ENCODE peak calls at places on chromosomes 2 and 18, in eight cellular contexts. L is stimulated activated CD4-positive, alpha-beta T cell treated with anti-CD3 and anti-CD28 coated beads, Interleukin-12 subunit alpha, Interleukin-12 subunit beta, amount 100 ng/mL, for 24 hours; U is KBM-7; J is caudate nucleus; G is AG20443; S is mammary epithelial cell; R is foreskin melanocyte; A is left lung. E is an unnamed sample.

GRCh38 chr2:235162070-235162469 is 210.3 kb downstream of the SH3BP4 start:
- DNase-seq in G (no peak), L (no peak), J (no peak), A (no peak), U (no peak), R (no peak), S (no peak), E (no peak)

GRCh38 chr2:192247456-192247855 is 52.7 kb upstream of the TMEFF2 start:
- DNase-seq in G (no peak), A (no peak), L (no peak), J (no peak), S (no peak), R (no peak), U (no peak), E (no peak)

GRCh38 chr2:26566081-26566375 is 75.1 kb downstream of the CIB4 start:
- DNase-seq in R (no peak), S (no peak), G (no peak), J (no peak), A (peak), U (no peak), L (no peak), E (no peak)

GRCh38 chr2:19676770-19677169 is 225.0 kb downstream of the TTC32 start:
- DNase-seq in S (no peak), J (no peak), R (no peak), A (no peak), G (no peak), U (peak), L (no peak), E (no peak)

GRCh38 chr2:68837861-68838341 is 33.3 kb downstream of the BMP10 start:
- DNase-seq in L (no peak), G (no peak), R (no peak), A (no peak), U (no peak), S (peak), J (no peak), E (no peak)

GRCh38 chr18:32096936-32097335 is 5.3 kb downstream of the RNF138 start:
- DNase-seq in L (no peak), U (no peak), S (no peak), A (no peak), J (no peak), R (no peak), G (no peak), E (no peak)

GRCh38 chr2:201971516-201972228 is 62.0 kb upstream of the FZD7 start:
- DNase-seq in U (no peak), L (no peak), S (no peak), A (no peak), J (no peak), R (no peak), G (peak), E (no peak)

GRCh38 chr2:31337197-31337596 is 77.3 kb downstream of the XDH start:
- DNase-seq in J (no peak), S (no peak), L (no peak), R (no peak), G (no peak), A (no peak), U (no peak), E (no peak)

GRCh38 chr18:10562773-10563160 is 36.9 kb downstream of the NAPG start:
- DNase-seq in G (no peak), U (no peak), R (no peak), J (no peak), S (no peak), L (no peak), A (no peak), E (no peak)

GRCh38 chr2:221285156-221285555 is 286.9 kb downstream of the EPHA4 start:
- DNase-seq in G (no peak), U (no peak), A (no peak), J (no peak), S (no peak), L (no peak), R (peak), E (no peak)

GRCh38 chr2:129904532-129905446 is 74.7 kb upstream of the RAB6C start:
- DNase-seq in G (no peak), U (no peak), R (no peak), L (no peak), A (no peak), S (no peak), J (peak), E (no peak)

GRCh38 chr18:36335476-36336279 is 38.2 kb downstream of the FHOD3 start:
- DNase-seq in G (peak), S (no peak), L (no peak), U (no peak), J (no peak), A (no peak), R (no peak), E (no peak)

GRCh38 chr18:2926528-2926927 is 79.7 kb downstream of the EMILIN2 start:
- DNase-seq in G (no peak), A (no peak), S (no peak), U (no peak), R (no peak), L (no peak), J (no peak), E (no peak)

GRCh38 chr2:18047896-18048657 is 169.6 kb downstream of the KCNS3 start:
- DNase-seq in U (no peak), S (peak), A (no peak), J (no peak), L (no peak), G (peak), R (peak), E (peak)

GRCh38 chr2:177465400-177466138 is 73.0 kb downstream of the AGPS start:
- DNase-seq in S (no peak), A (no peak), L (no peak), J (no peak), R (no peak), U (no peak), G (no peak), E (no peak)

GRCh38 chr2:226995625-226996041 is 159.8 kb downstream of the RHBDD1 start:
- DNase-seq in J (no peak), G (peak), S (peak), L (peak), A (peak), U (no peak), R (no peak), E (no peak)

GRCh38 chr2:230935132-230935435 is 10.0 kb upstream of the GPR55 start:
- DNase-seq in S (no peak), R (no peak), G (no peak), A (no peak), L (no peak), J (no peak), U (no peak), E (no peak)

GRCh38 chr2:218995972-218996644 is 2.9 kb upstream of the CRYBA2 start:
- DNase-seq in J (peak), G (peak), R (peak), A (peak), L (peak), S (peak), U (peak), E (peak)

GRCh38 chr2:239227111-239227581 is 173.7 kb downstream of the HDAC4 start:
- DNase-seq in A (no peak), S (no peak), R (peak), L (no peak), U (no peak), G (no peak), J (no peak), E (no peak)

GRCh38 chr2:67323209-67323991 is 73.7 kb upstream of the ETAA1 start:
- DNase-seq in R (no peak), G (no peak), U (no peak), J (no peak), A (no peak), S (no peak), L (no peak), E (peak)

E was measured in retinal pigment epithelial cell.